ENCODE peak calls at places on chromosomes 3 and 15, in ten cellular contexts. One of them, this sample, is unnamed.

GRCh38 chr3:40780341-40780800 is 255.6 kb downstream of the ZNF621 start:
- DNase-seq in ureter: peak; percentile 75
- DNase-seq in HTR-8/SVneo: no peak
- DNase-seq in astrocyte of the hippocampus: peak; percentile 77
- DNase-seq in AG10803: peak; percentile 19
- DNase-seq in RWPE2: no peak
- DNase-seq in lung microvascular endothelial cell: peak; percentile 49
- DNase-seq in activated CD4-positive, alpha-beta T cell treated with anti-CD3 and anti-CD28 coated beads for 24 hours: no peak
- DNase-seq in GDM1: no peak
- DNase-seq in AML-193: no peak
- DNase-seq in this sample: peak; percentile 85

GRCh38 chr3:24042174-24042878 is 97.2 kb downstream of the NR1D2 start:
- DNase-seq in ureter: no peak
- DNase-seq in HTR-8/SVneo: no peak
- DNase-seq in astrocyte of the hippocampus: no peak
- DNase-seq in AG10803: peak; percentile 48
- DNase-seq in RWPE2: no peak
- DNase-seq in lung microvascular endothelial cell: peak; percentile 8
- DNase-seq in activated CD4-positive, alpha-beta T cell treated with anti-CD3 and anti-CD28 coated beads for 24 hours: no peak
- DNase-seq in GDM1: no peak
- DNase-seq in AML-193: no peak
- DNase-seq in this sample: no peak

GRCh38 chr3:97009427-97010019 is 195.1 kb downstream of the EPHA6 start:
- DNase-seq in ureter: no peak
- DNase-seq in HTR-8/SVneo: no peak
- DNase-seq in astrocyte of the hippocampus: no peak
- DNase-seq in AG10803: no peak
- DNase-seq in RWPE2: no peak
- DNase-seq in lung microvascular endothelial cell: no peak
- DNase-seq in activated CD4-positive, alpha-beta T cell treated with anti-CD3 and anti-CD28 coated beads for 24 hours: no peak
- DNase-seq in GDM1: no peak
- DNase-seq in AML-193: no peak
- DNase-seq in this sample: no peak

GRCh38 chr15:39312984-39313383 is 267.9 kb upstream of the THBS1 start:
- DNase-seq in ureter: no peak
- DNase-seq in HTR-8/SVneo: peak; percentile 11
- DNase-seq in astrocyte of the hippocampus: no peak
- DNase-seq in AG10803: no peak
- DNase-seq in RWPE2: no peak
- DNase-seq in lung microvascular endothelial cell: peak; percentile 48
- DNase-seq in activated CD4-positive, alpha-beta T cell treated with anti-CD3 and anti-CD28 coated beads for 24 hours: no peak
- DNase-seq in GDM1: peak; percentile 72
- DNase-seq in AML-193: peak; percentile 59
- DNase-seq in this sample: no peak

GRCh38 chr3:42700366-42701288 is 2.0 kb downstream of the HHATL start:
- DNase-seq in ureter: peak; percentile 38
- DNase-seq in HTR-8/SVneo: no peak
- DNase-seq in astrocyte of the hippocampus: no peak
- DNase-seq in AG10803: no peak
- DNase-seq in RWPE2: no peak
- DNase-seq in lung microvascular endothelial cell: no peak
- DNase-seq in activated CD4-positive, alpha-beta T cell treated with anti-CD3 and anti-CD28 coated beads for 24 hours: no peak
- DNase-seq in GDM1: no peak
- DNase-seq in AML-193: no peak
- DNase-seq in this sample: peak; percentile 59

GRCh38 chr3:180601688-180602666 is at the start of gene TTC14:
- DNase-seq in ureter: peak; percentile 94
- DNase-seq in HTR-8/SVneo: peak; percentile 94
- DNase-seq in astrocyte of the hippocampus: peak; percentile 97
- DNase-seq in AG10803: peak; percentile 96
- DNase-seq in RWPE2: peak; percentile 91
- DNase-seq in lung microvascular endothelial cell: peak; percentile 96
- DNase-seq in activated CD4-positive, alpha-beta T cell treated with anti-CD3 and anti-CD28 coated beads for 24 hours: peak; percentile 86
- DNase-seq in GDM1: peak; percentile 81
- DNase-seq in AML-193: no peak
- DNase-seq in this sample: peak; percentile 95

GRCh38 chr3:134769469-134769868 is 25.6 kb upstream of the EPHB1 start:
- DNase-seq in ureter: no peak
- DNase-seq in HTR-8/SVneo: no peak
- DNase-seq in astrocyte of the hippocampus: no peak
- DNase-seq in AG10803: no peak
- DNase-seq in RWPE2: no peak
- DNase-seq in lung microvascular endothelial cell: no peak
- DNase-seq in activated CD4-positive, alpha-beta T cell treated with anti-CD3 and anti-CD28 coated beads for 24 hours: no peak
- DNase-seq in GDM1: no peak
- DNase-seq in AML-193: no peak
- DNase-seq in this sample: no peak

GRCh38 chr3:99250821-99251355 is 349.4 kb upstream of the DCBLD2 start:
- DNase-seq in ureter: no peak
- DNase-seq in HTR-8/SVneo: no peak
- DNase-seq in astrocyte of the hippocampus: no peak
- DNase-seq in AG10803: peak; percentile 59
- DNase-seq in RWPE2: no peak
- DNase-seq in lung microvascular endothelial cell: peak; percentile 8
- DNase-seq in activated CD4-positive, alpha-beta T cell treated with anti-CD3 and anti-CD28 coated beads for 24 hours: no peak
- DNase-seq in GDM1: no peak
- DNase-seq in AML-193: no peak
- DNase-seq in this sample: no peak

GRCh38 chr3:175941352-175941751 is 1082.2 kb downstream of the NAALADL2 start:
- DNase-seq in ureter: no peak
- DNase-seq in HTR-8/SVneo: no peak
- DNase-seq in astrocyte of the hippocampus: no peak
- DNase-seq in AG10803: no peak
- DNase-seq in RWPE2: no peak
- DNase-seq in lung microvascular endothelial cell: no peak
- DNase-seq in activated CD4-positive, alpha-beta T cell treated with anti-CD3 and anti-CD28 coated beads for 24 hours: no peak
- DNase-seq in GDM1: no peak
- DNase-seq in AML-193: peak; percentile 7
- DNase-seq in this sample: no peak

GRCh38 chr3:72891053-72891855 is 3.4 kb downstream of the GXYLT2 start:
- DNase-seq in ureter: no peak
- DNase-seq in HTR-8/SVneo: peak; percentile 66
- DNase-seq in astrocyte of the hippocampus: peak; percentile 94
- DNase-seq in AG10803: peak; percentile 100
- DNase-seq in RWPE2: no peak
- DNase-seq in lung microvascular endothelial cell: no peak
- DNase-seq in activated CD4-positive, alpha-beta T cell treated with anti-CD3 and anti-CD28 coated beads for 24 hours: no peak
- DNase-seq in GDM1: no peak
- DNase-seq in AML-193: no peak
- DNase-seq in this sample: peak; percentile 52